ENCODE peak calls at places on chromosomes 16 and 17, in ten cellular contexts. U is cardiac fibroblast; B is progenitor cell of endocrine pancreas; Z is stimulated activated CD8-positive, alpha-beta memory T cell treated with anti-CD3 and anti-CD28 coated beads, Interleukin-4, amount 100 ng/mL, for 24 hours; A is NCI-H1048; I is pulmonary artery endothelial cell; E is activated naive CD8-positive, alpha-beta T cell treated with anti-CD3 and anti-CD28 coated beads, Interleukin-2, amount 50 U/mL, for 24 hours; T is HFFc6; D is T-cell; M is substantia nigra. H is an unnamed sample.

GRCh38 chr17:78868391-78868790 is 27.8 kb upstream of the USP36 start:
- DNase-seq in M (no peak), E (no peak), A (no peak), I (no peak), U (peak; percentile 49), T (peak; percentile 73), Z (no peak), D (no peak), B (no peak), H (no peak)

GRCh38 chr17:14464741-14465140 is 163.9 kb downstream of the HS3ST3B1 start:
- DNase-seq in B (no peak), D (no peak), M (no peak), Z (no peak), I (no peak), T (peak; percentile 32), A (no peak), E (no peak), U (no peak), H (no peak)

GRCh38 chr17:1201132-1201702 is 21.4 kb upstream of the ABR start:
- DNase-seq in Z (peak; percentile 33), B (no peak), U (no peak), D (peak; percentile 44), M (no peak), A (no peak), T (no peak), E (peak; percentile 47), I (no peak), H (no peak)

GRCh38 chr16:75246504-75247205 is 4.8 kb downstream of the BCAR1 start:
- DNase-seq in Z (no peak), M (no peak), B (no peak), A (no peak), U (peak; percentile 87), I (no peak), E (no peak), T (no peak), D (no peak), H (no peak)

GRCh38 chr16:1027416-1027815 is 45.1 kb upstream of the SSTR5 start:
- DNase-seq in B (no peak), Z (no peak), M (no peak), T (no peak), D (no peak), I (no peak), U (no peak), A (no peak), E (no peak), H (no peak)

GRCh38 chr17:69574257-69575197 is 160.0 kb downstream of the MAP2K6 start:
- DNase-seq in M (no peak), A (no peak), T (peak; percentile 53), I (peak; percentile 33), U (peak; percentile 56), E (no peak), Z (no peak), D (no peak), B (no peak), H (no peak)

GRCh38 chr16:90004577-90004976 is 14.7 kb downstream of the DBNDD1 start:
- DNase-seq in I (no peak), Z (no peak), E (no peak), A (no peak), T (no peak), B (no peak), D (no peak), M (no peak), U (no peak), H (no peak)

GRCh38 chr16:31001507-31002251 is 8.8 kb downstream of the STX1B start:
- DNase-seq in T (no peak), B (no peak), E (no peak), I (no peak), U (no peak), M (no peak), Z (no peak), D (no peak), A (no peak), H (no peak)

GRCh38 chr16:69909760-69910159 is 41.4 kb upstream of the CLEC18A start:
- DNase-seq in E (no peak), M (no peak), B (no peak), I (no peak), A (no peak), U (no peak), Z (no peak), D (no peak), T (no peak), H (no peak)

GRCh38 chr17:7177954-7178477 is 1.2 kb downstream of the ASGR1 start:
- DNase-seq in M (no peak), T (no peak), U (peak; percentile 25), E (peak; percentile 12), B (peak; percentile 31), I (no peak), Z (no peak), D (no peak), A (no peak), H (no peak)

GRCh38 chr17:56018202-56018601 is 135.1 kb upstream of the ANKFN1 start:
- DNase-seq in A (no peak), U (no peak), I (no peak), E (no peak), M (no peak), T (no peak), D (no peak), Z (no peak), B (no peak), H (no peak)

H was measured in GM19239.